ENCODE peak calls at places on chromosomes 3 and 15, in eight cellular contexts. U, Q, S, H, C, N, K and A are unnamed samples.

GRCh38 chr15:50229336-50229735 is 36.2 kb downstream of the HDC start:
- DNase-seq in U (no peak), Q (no peak), S (no peak), H (no peak), C (no peak), N (no peak), K (no peak), A (no peak)

GRCh38 chr3:11690863-11691833 is 47.4 kb upstream of the VGLL4 start:
- DNase-seq in U (peak; percentile 50), Q (no peak), S (no peak), H (no peak), C (no peak), N (peak; percentile 23), K (no peak), A (no peak)

GRCh38 chr15:96947830-96948229 is 617.3 kb downstream of the NR2F2 start:
- DNase-seq in U (no peak), Q (no peak), S (no peak), H (no peak), C (no peak), N (peak; percentile 33), K (no peak), A (no peak)

GRCh38 chr3:197224034-197224444 is 74.4 kb downstream of the DLG1 start:
- DNase-seq in U (peak; percentile 67), Q (no peak), S (no peak), H (peak; percentile 28), C (peak; percentile 50), N (peak; percentile 72), K (no peak), A (peak; percentile 23)

GRCh38 chr15:66876423-66876730 is 174.3 kb downstream of the SMAD6 start:
- DNase-seq in U (no peak), Q (no peak), S (no peak), H (no peak), C (no peak), N (no peak), K (no peak), A (no peak)

GRCh38 chr15:62119224-62119925 is 45.7 kb downstream of the C2CD4B start:
- DNase-seq in U (peak; percentile 97), Q (no peak), S (peak; percentile 29), H (peak; percentile 14), C (peak; percentile 82), N (peak; percentile 95), K (no peak), A (no peak)

GRCh38 chr15:74799255-74799842 is 13.3 kb upstream of the LMAN1L start:
- DNase-seq in U (no peak), Q (no peak), S (no peak), H (peak; percentile 77), C (no peak), N (no peak), K (no peak), A (no peak)

GRCh38 chr3:178705925-178706324 is 169.7 kb downstream of the KCNMB2 start:
- DNase-seq in U (peak; percentile 60), Q (no peak), S (no peak), H (no peak), C (no peak), N (peak; percentile 26), K (no peak), A (no peak)

GRCh38 chr3:107842940-107843339 is 247.9 kb downstream of the CD47 start:
- DNase-seq in U (no peak), Q (no peak), S (no peak), H (no peak), C (no peak), N (no peak), K (no peak), A (no peak)

GRCh38 chr3:13163848-13164382 is 90.7 kb upstream of the IQSEC1 start:
- DNase-seq in U (no peak), Q (no peak), S (no peak), H (no peak), C (no peak), N (no peak), K (peak; percentile 63), A (no peak)

GRCh38 chr3:31142543-31142942 is 248.1 kb upstream of the GADL1 start:
- DNase-seq in U (no peak), Q (no peak), S (no peak), H (no peak), C (no peak), N (no peak), K (no peak), A (no peak)

GRCh38 chr3:142148871-142149860 is at the start of gene TFDP2:
- DNase-seq in U (peak; percentile 83), Q (peak; percentile 91), S (peak; percentile 93), H (peak; percentile 90), C (peak; percentile 89), N (peak; percentile 87), K (peak; percentile 96), A (peak; percentile 66)

GRCh38 chr3:46573701-46574100 is 7.6 kb upstream of the LRRC2 start:
- DNase-seq in U (no peak), Q (no peak), S (no peak), H (no peak), C (no peak), N (no peak), K (no peak), A (no peak)

GRCh38 chr3:47145272-47145671 is 18.6 kb downstream of the SETD2 start:
- DNase-seq in U (no peak), Q (no peak), S (no peak), H (no peak), C (no peak), N (no peak), K (no peak), A (no peak)

GRCh38 chr15:78768531-78769408 is 42.5 kb downstream of the ADAMTS7 start:
- DNase-seq in U (no peak), Q (no peak), S (no peak), H (no peak), C (no peak), N (no peak), K (peak; percentile 65), A (no peak)

GRCh38 chr3:114320251-114320650 is 26.4 kb downstream of the TIGIT start:
- DNase-seq in U (no peak), Q (no peak), S (no peak), H (no peak), C (no peak), N (no peak), K (no peak), A (peak; percentile 75)

GRCh38 chr3:142353571-142353970 is 94.3 kb downstream of the XRN1 start:
- DNase-seq in U (peak; percentile 29), Q (no peak), S (no peak), H (no peak), C (no peak), N (no peak), K (no peak), A (no peak)

GRCh38 chr3:57706462-57706861 is 13.6 kb upstream of the DENND6A start:
- DNase-seq in U (peak; percentile 93), Q (no peak), S (no peak), H (no peak), C (peak; percentile 72), N (peak; percentile 78), K (no peak), A (no peak)

GRCh38 chr15:78907577-78907976 is 34.9 kb downstream of the MORF4L1 start:
- DNase-seq in U (no peak), Q (no peak), S (no peak), H (no peak), C (no peak), N (no peak), K (no peak), A (no peak)

GRCh38 chr3:10763817-10764313 is 52.2 kb upstream of the SLC6A11 start:
- DNase-seq in U (no peak), Q (no peak), S (no peak), H (no peak), C (no peak), N (no peak), K (no peak), A (no peak)

GRCh38 chr3:48084170-48084569 is 68.0 kb upstream of the MAP4 start:
- DNase-seq in U (no peak), Q (no peak), S (no peak), H (no peak), C (no peak), N (no peak), K (no peak), A (no peak)

DNA sequence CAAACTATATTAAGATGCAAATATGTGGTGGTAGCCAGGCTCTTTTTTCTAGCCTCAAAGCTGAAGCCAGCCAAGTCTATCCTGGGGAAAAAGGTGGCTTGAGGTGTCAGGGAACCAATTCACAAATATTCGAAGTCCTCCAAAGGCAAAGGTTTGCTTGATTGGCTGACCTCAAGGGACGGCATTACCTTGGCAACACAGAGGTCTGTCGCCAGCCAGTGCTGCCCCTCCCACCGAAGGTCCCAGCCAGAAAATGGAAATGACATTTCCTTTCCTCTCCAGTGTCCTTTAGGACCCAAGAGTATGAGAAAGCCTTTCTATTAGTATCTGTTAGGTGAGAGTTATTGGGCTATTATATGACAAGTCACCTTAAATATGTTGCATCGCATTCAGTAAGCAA is 96.0 kb upstream of the LIMD1 start:
- DNase-seq in U (no peak), Q (no peak), S (no peak), H (no peak), C (no peak), N (no peak), K (no peak), A (no peak)
- H3K4me3 ChIP-seq in U (no peak overlapping the region), Q (no peak overlapping the region), S (no peak overlapping the region), H (no peak overlapping the region), C (no peak overlapping the region), N (no peak overlapping the region), K (no peak overlapping the region), A (no peak overlapping the region)

GRCh38 chr3:128489860-128490649 is 2.9 kb downstream of the GATA2 start:
- DNase-seq in U (no peak), Q (no peak), S (peak; percentile 69), H (no peak), C (no peak), N (no peak), K (peak; percentile 84), A (no peak)
- TF ChIP-seq CTCF in U (no peak), Q (peak; percentile 8), S (no peak), H (no peak), C (no peak), N (no peak), K (no peak), A (peak; percentile 39)

DNA sequence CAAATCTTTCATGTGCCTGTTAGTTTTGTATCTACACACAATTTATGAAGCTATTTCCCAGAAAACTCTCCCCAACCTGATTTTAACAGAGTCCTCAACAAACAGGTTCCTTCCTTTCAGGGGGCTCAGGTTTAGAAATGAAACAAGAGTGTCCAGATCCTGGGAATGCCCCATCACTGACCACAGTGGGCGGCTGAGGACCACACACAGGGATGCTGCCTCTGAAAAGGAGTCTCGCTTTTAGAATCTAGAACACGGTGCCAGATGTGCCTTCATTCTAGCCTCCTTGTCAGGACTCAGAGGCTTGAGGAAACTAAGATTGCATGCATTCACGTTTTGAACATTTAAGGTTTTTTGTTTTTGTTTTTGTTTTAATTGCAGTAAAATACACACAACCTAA is 115.0 kb downstream of the FOXB1 start:
- DNase-seq in U (no peak), Q (no peak), S (no peak), H (no peak), C (no peak), N (no peak), K (no peak), A (no peak)
- H3K4me3 ChIP-seq in U (no peak overlapping the region), Q (no peak overlapping the region), S (no peak overlapping the region), H (no peak overlapping the region), C (no peak overlapping the region), N (no peak overlapping the region), K (no peak overlapping the region), A (no peak overlapping the region)

DNA sequence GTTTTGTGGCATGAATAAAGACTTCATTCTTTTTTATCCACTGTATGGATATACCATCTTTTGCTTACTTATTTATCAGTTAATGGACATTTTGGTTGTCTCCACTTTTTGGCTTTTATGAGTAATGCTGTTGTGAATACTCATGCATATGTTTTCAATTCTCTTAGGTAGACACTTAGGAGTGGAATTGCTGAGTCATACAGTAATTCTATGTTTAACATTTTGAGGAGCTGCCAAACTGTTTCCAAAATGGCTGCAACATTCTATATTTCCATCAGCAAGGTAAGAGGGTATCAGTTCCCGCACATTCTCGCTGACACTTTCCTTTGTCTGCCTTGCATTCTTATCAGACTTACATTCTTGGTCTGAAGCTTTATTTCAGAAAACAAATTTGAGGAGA is 191.1 kb downstream of the WNT5A start:
- DNase-seq in U (peak; percentile 80), Q (no peak), S (no peak), H (no peak), C (no peak), N (peak; percentile 43), K (no peak), A (no peak)
- TF ChIP-seq CTCF in U (no peak), Q (no peak), S (no peak), H (no peak), C (no peak), N (no peak), K (no peak), A (no peak)